ENCODE peak calls at places on chromosomes 7 and 10, in seven cellular contexts. One of them, this sample, is unnamed.

GRCh38 chr7:40310213-40310612 is 175.4 kb downstream of the SUGCT start:
- DNase-seq in GM12865: no peak
- DNase-seq in EL: peak
- DNase-seq in CMK: no peak
- DNase-seq in fibroblast of pulmonary artery: no peak
- DNase-seq in amniotic epithelial cell: no peak
- DNase-seq in upper lobe of right lung: no peak
- DNase-seq in this sample: no peak

GRCh38 chr7:99221866-99222265 is 14.0 kb upstream of the KPNA7 start:
- DNase-seq in GM12865: no peak
- DNase-seq in upper lobe of right lung: peak
- DNase-seq in EL: no peak
- DNase-seq in CMK: no peak
- DNase-seq in amniotic epithelial cell: no peak
- DNase-seq in fibroblast of pulmonary artery: no peak
- DNase-seq in this sample: no peak

GRCh38 chr10:78964952-78965633 is 103.7 kb upstream of the ZMIZ1 start:
- DNase-seq in CMK: peak
- DNase-seq in fibroblast of pulmonary artery: no peak
- DNase-seq in GM12865: no peak
- DNase-seq in EL: peak
- DNase-seq in upper lobe of right lung: peak
- DNase-seq in amniotic epithelial cell: peak
- DNase-seq in this sample: peak

GRCh38 chr10:5775705-5776104 is 37.5 kb downstream of the GDI2 start:
- DNase-seq in GM12865: no peak
- DNase-seq in CMK: no peak
- DNase-seq in EL: no peak
- DNase-seq in upper lobe of right lung: peak
- DNase-seq in fibroblast of pulmonary artery: no peak
- DNase-seq in amniotic epithelial cell: no peak
- DNase-seq in this sample: no peak

GRCh38 chr7:136687693-136688322 is 180.6 kb upstream of the CHRM2 start:
- DNase-seq in upper lobe of right lung: no peak
- DNase-seq in amniotic epithelial cell: peak
- DNase-seq in fibroblast of pulmonary artery: peak
- DNase-seq in GM12865: peak
- DNase-seq in CMK: peak
- DNase-seq in EL: peak
- DNase-seq in this sample: peak

GRCh38 chr7:116212859-116213258 is 2.5 kb downstream of the TES start:
- DNase-seq in amniotic epithelial cell: peak
- DNase-seq in fibroblast of pulmonary artery: peak
- DNase-seq in EL: peak
- DNase-seq in GM12865: no peak
- DNase-seq in upper lobe of right lung: no peak
- DNase-seq in CMK: no peak
- DNase-seq in this sample: no peak

GRCh38 chr7:151705744-151706567 is 171.0 kb downstream of the PRKAG2 start:
- DNase-seq in fibroblast of pulmonary artery: peak
- DNase-seq in upper lobe of right lung: no peak
- DNase-seq in amniotic epithelial cell: peak
- DNase-seq in GM12865: peak
- DNase-seq in CMK: peak
- DNase-seq in EL: peak
- DNase-seq in this sample: peak

GRCh38 chr7:93310346-93310745 is 78.2 kb downstream of the VPS50 start:
- DNase-seq in upper lobe of right lung: no peak
- DNase-seq in GM12865: no peak
- DNase-seq in CMK: no peak
- DNase-seq in EL: peak
- DNase-seq in fibroblast of pulmonary artery: no peak
- DNase-seq in amniotic epithelial cell: peak
- DNase-seq in this sample: no peak

GRCh38 chr10:54866666-54867065 is 65.6 kb upstream of the PCDH15 start:
- DNase-seq in fibroblast of pulmonary artery: no peak
- DNase-seq in GM12865: no peak
- DNase-seq in CMK: no peak
- DNase-seq in amniotic epithelial cell: no peak
- DNase-seq in upper lobe of right lung: no peak
- DNase-seq in EL: no peak
- DNase-seq in this sample: no peak

GRCh38 chr10:126576336-126576735 is 94.2 kb downstream of the C10orf90 start:
- DNase-seq in CMK: no peak
- DNase-seq in fibroblast of pulmonary artery: peak
- DNase-seq in amniotic epithelial cell: no peak
- DNase-seq in EL: peak
- DNase-seq in upper lobe of right lung: no peak
- DNase-seq in GM12865: no peak
- DNase-seq in this sample: no peak

GRCh38 chr10:95767884-95768556 is 12.1 kb downstream of the ENTPD1 start:
- DNase-seq in amniotic epithelial cell: no peak
- DNase-seq in EL: peak
- DNase-seq in GM12865: peak
- DNase-seq in fibroblast of pulmonary artery: peak
- DNase-seq in upper lobe of right lung: no peak
- DNase-seq in CMK: no peak
- DNase-seq in this sample: no peak

GRCh38 chr10:76234827-76235226 is 803.4 kb downstream of the LRMDA start:
- DNase-seq in GM12865: no peak
- DNase-seq in EL: no peak
- DNase-seq in amniotic epithelial cell: no peak
- DNase-seq in CMK: no peak
- DNase-seq in upper lobe of right lung: no peak
- DNase-seq in fibroblast of pulmonary artery: no peak
- DNase-seq in this sample: no peak

GRCh38 chr10:71239946-71240795 is 27.8 kb downstream of the UNC5B start:
- DNase-seq in CMK: no peak
- DNase-seq in fibroblast of pulmonary artery: no peak
- DNase-seq in EL: no peak
- DNase-seq in amniotic epithelial cell: no peak
- DNase-seq in GM12865: peak
- DNase-seq in upper lobe of right lung: no peak
- DNase-seq in this sample: no peak